ENCODE peak calls at places on chromosomes 7 and 10, in seven cellular contexts. One of them, this sample, is unnamed.

GRCh38 chr10:116211682-116212081 is 61.3 kb downstream of the GFRA1 start:
- DNase-seq in astrocyte of the cerebellum: peak; percentile 76
- DNase-seq in activated CD4-positive, alpha-beta T cell treated with anti-CD3 and anti-CD28 coated beads, Interleukin-2, amount 50 U/mL, for 1 hour: no peak
- DNase-seq in stimulated activated effector memory CD8-positive, alpha-beta T cell treated with anti-CD3 and anti-CD28 coated beads, Interleukin-12 subunit alpha, Interleukin-12 subunit beta, amount 100 ng/mL, for 72 hours: no peak
- DNase-seq in activated T-cell treated with anti-CD3 and anti-CD28 coated beads, Interleukin-2, amount 50 U/mL, for 24 hours: no peak
- DNase-seq in neural progenitor cell: no peak
- DNase-seq in stimulated activated CD4-positive, alpha-beta T cell treated with anti-CD3 and anti-CD28 coated beads, Interleukin-4, amount 100 ng/mL, for 1 hour: no peak
- DNase-seq in this sample: no peak

GRCh38 chr10:86317949-86318725 is 48.5 kb downstream of the GRID1 start:
- DNase-seq in astrocyte of the cerebellum: no peak
- DNase-seq in activated CD4-positive, alpha-beta T cell treated with anti-CD3 and anti-CD28 coated beads, Interleukin-2, amount 50 U/mL, for 1 hour: no peak
- DNase-seq in stimulated activated CD4-positive, alpha-beta T cell treated with anti-CD3 and anti-CD28 coated beads, Interleukin-4, amount 100 ng/mL, for 1 hour: no peak
- DNase-seq in stimulated activated effector memory CD8-positive, alpha-beta T cell treated with anti-CD3 and anti-CD28 coated beads, Interleukin-12 subunit alpha, Interleukin-12 subunit beta, amount 100 ng/mL, for 72 hours: no peak
- DNase-seq in activated T-cell treated with anti-CD3 and anti-CD28 coated beads, Interleukin-2, amount 50 U/mL, for 24 hours: no peak
- DNase-seq in neural progenitor cell: no peak
- DNase-seq in this sample: no peak

GRCh38 chr7:134865001-134865845 is 85.8 kb downstream of the CALD1 start:
- DNase-seq in stimulated activated CD4-positive, alpha-beta T cell treated with anti-CD3 and anti-CD28 coated beads, Interleukin-4, amount 100 ng/mL, for 1 hour: peak; percentile 9
- DNase-seq in neural progenitor cell: peak; percentile 20
- DNase-seq in astrocyte of the cerebellum: no peak
- DNase-seq in activated T-cell treated with anti-CD3 and anti-CD28 coated beads, Interleukin-2, amount 50 U/mL, for 24 hours: no peak
- DNase-seq in activated CD4-positive, alpha-beta T cell treated with anti-CD3 and anti-CD28 coated beads, Interleukin-2, amount 50 U/mL, for 1 hour: peak; percentile 17
- DNase-seq in stimulated activated effector memory CD8-positive, alpha-beta T cell treated with anti-CD3 and anti-CD28 coated beads, Interleukin-12 subunit alpha, Interleukin-12 subunit beta, amount 100 ng/mL, for 72 hours: no peak
- DNase-seq in this sample: no peak

GRCh38 chr10:103457896-103458583 is 660 bp downstream of the CALHM1 start:
- DNase-seq in stimulated activated CD4-positive, alpha-beta T cell treated with anti-CD3 and anti-CD28 coated beads, Interleukin-4, amount 100 ng/mL, for 1 hour: no peak
- DNase-seq in activated CD4-positive, alpha-beta T cell treated with anti-CD3 and anti-CD28 coated beads, Interleukin-2, amount 50 U/mL, for 1 hour: no peak
- DNase-seq in activated T-cell treated with anti-CD3 and anti-CD28 coated beads, Interleukin-2, amount 50 U/mL, for 24 hours: no peak
- DNase-seq in neural progenitor cell: no peak
- DNase-seq in astrocyte of the cerebellum: no peak
- DNase-seq in stimulated activated effector memory CD8-positive, alpha-beta T cell treated with anti-CD3 and anti-CD28 coated beads, Interleukin-12 subunit alpha, Interleukin-12 subunit beta, amount 100 ng/mL, for 72 hours: no peak
- DNase-seq in this sample: no peak

GRCh38 chr7:44291066-44291732 is 34.2 kb downstream of the CAMK2B start:
- DNase-seq in activated CD4-positive, alpha-beta T cell treated with anti-CD3 and anti-CD28 coated beads, Interleukin-2, amount 50 U/mL, for 1 hour: no peak
- DNase-seq in astrocyte of the cerebellum: no peak
- DNase-seq in activated T-cell treated with anti-CD3 and anti-CD28 coated beads, Interleukin-2, amount 50 U/mL, for 24 hours: peak; percentile 21
- DNase-seq in neural progenitor cell: no peak
- DNase-seq in stimulated activated CD4-positive, alpha-beta T cell treated with anti-CD3 and anti-CD28 coated beads, Interleukin-4, amount 100 ng/mL, for 1 hour: no peak
- DNase-seq in stimulated activated effector memory CD8-positive, alpha-beta T cell treated with anti-CD3 and anti-CD28 coated beads, Interleukin-12 subunit alpha, Interleukin-12 subunit beta, amount 100 ng/mL, for 72 hours: no peak
- DNase-seq in this sample: no peak

GRCh38 chr7:105838273-105839141 is 37.9 kb downstream of the ATXN7L1 start:
- DNase-seq in stimulated activated effector memory CD8-positive, alpha-beta T cell treated with anti-CD3 and anti-CD28 coated beads, Interleukin-12 subunit alpha, Interleukin-12 subunit beta, amount 100 ng/mL, for 72 hours: no peak
- DNase-seq in neural progenitor cell: no peak
- DNase-seq in activated T-cell treated with anti-CD3 and anti-CD28 coated beads, Interleukin-2, amount 50 U/mL, for 24 hours: no peak
- DNase-seq in activated CD4-positive, alpha-beta T cell treated with anti-CD3 and anti-CD28 coated beads, Interleukin-2, amount 50 U/mL, for 1 hour: no peak
- DNase-seq in stimulated activated CD4-positive, alpha-beta T cell treated with anti-CD3 and anti-CD28 coated beads, Interleukin-4, amount 100 ng/mL, for 1 hour: no peak
- DNase-seq in astrocyte of the cerebellum: peak; percentile 57
- DNase-seq in this sample: no peak

GRCh38 chr10:64093946-64094560 is 572.9 kb downstream of the REEP3 start:
- DNase-seq in activated T-cell treated with anti-CD3 and anti-CD28 coated beads, Interleukin-2, amount 50 U/mL, for 24 hours: no peak
- DNase-seq in activated CD4-positive, alpha-beta T cell treated with anti-CD3 and anti-CD28 coated beads, Interleukin-2, amount 50 U/mL, for 1 hour: no peak
- DNase-seq in astrocyte of the cerebellum: peak; percentile 9
- DNase-seq in neural progenitor cell: no peak
- DNase-seq in stimulated activated CD4-positive, alpha-beta T cell treated with anti-CD3 and anti-CD28 coated beads, Interleukin-4, amount 100 ng/mL, for 1 hour: no peak
- DNase-seq in stimulated activated effector memory CD8-positive, alpha-beta T cell treated with anti-CD3 and anti-CD28 coated beads, Interleukin-12 subunit alpha, Interleukin-12 subunit beta, amount 100 ng/mL, for 72 hours: no peak
- DNase-seq in this sample: no peak

GRCh38 chr10:8674230-8674629 is 619.7 kb downstream of the GATA3 start:
- DNase-seq in activated T-cell treated with anti-CD3 and anti-CD28 coated beads, Interleukin-2, amount 50 U/mL, for 24 hours: no peak
- DNase-seq in activated CD4-positive, alpha-beta T cell treated with anti-CD3 and anti-CD28 coated beads, Interleukin-2, amount 50 U/mL, for 1 hour: no peak
- DNase-seq in stimulated activated CD4-positive, alpha-beta T cell treated with anti-CD3 and anti-CD28 coated beads, Interleukin-4, amount 100 ng/mL, for 1 hour: no peak
- DNase-seq in astrocyte of the cerebellum: no peak
- DNase-seq in stimulated activated effector memory CD8-positive, alpha-beta T cell treated with anti-CD3 and anti-CD28 coated beads, Interleukin-12 subunit alpha, Interleukin-12 subunit beta, amount 100 ng/mL, for 72 hours: no peak
- DNase-seq in neural progenitor cell: no peak
- DNase-seq in this sample: no peak

GRCh38 chr10:49417311-49418052 is 21.6 kb upstream of the DRGX start:
- DNase-seq in neural progenitor cell: no peak
- DNase-seq in astrocyte of the cerebellum: no peak
- DNase-seq in activated CD4-positive, alpha-beta T cell treated with anti-CD3 and anti-CD28 coated beads, Interleukin-2, amount 50 U/mL, for 1 hour: no peak
- DNase-seq in stimulated activated effector memory CD8-positive, alpha-beta T cell treated with anti-CD3 and anti-CD28 coated beads, Interleukin-12 subunit alpha, Interleukin-12 subunit beta, amount 100 ng/mL, for 72 hours: no peak
- DNase-seq in activated T-cell treated with anti-CD3 and anti-CD28 coated beads, Interleukin-2, amount 50 U/mL, for 24 hours: no peak
- DNase-seq in stimulated activated CD4-positive, alpha-beta T cell treated with anti-CD3 and anti-CD28 coated beads, Interleukin-4, amount 100 ng/mL, for 1 hour: no peak
- DNase-seq in this sample: no peak

GRCh38 chr7:96612034-96612433 is 97.6 kb downstream of the SEM1 start:
- DNase-seq in activated CD4-positive, alpha-beta T cell treated with anti-CD3 and anti-CD28 coated beads, Interleukin-2, amount 50 U/mL, for 1 hour: no peak
- DNase-seq in activated T-cell treated with anti-CD3 and anti-CD28 coated beads, Interleukin-2, amount 50 U/mL, for 24 hours: no peak
- DNase-seq in stimulated activated effector memory CD8-positive, alpha-beta T cell treated with anti-CD3 and anti-CD28 coated beads, Interleukin-12 subunit alpha, Interleukin-12 subunit beta, amount 100 ng/mL, for 72 hours: no peak
- DNase-seq in stimulated activated CD4-positive, alpha-beta T cell treated with anti-CD3 and anti-CD28 coated beads, Interleukin-4, amount 100 ng/mL, for 1 hour: no peak
- DNase-seq in neural progenitor cell: no peak
- DNase-seq in astrocyte of the cerebellum: no peak
- DNase-seq in this sample: no peak

GRCh38 chr7:88546808-88547207 is 212.7 kb upstream of the ZNF804B start:
- DNase-seq in neural progenitor cell: peak; percentile 54
- DNase-seq in stimulated activated effector memory CD8-positive, alpha-beta T cell treated with anti-CD3 and anti-CD28 coated beads, Interleukin-12 subunit alpha, Interleukin-12 subunit beta, amount 100 ng/mL, for 72 hours: no peak
- DNase-seq in activated CD4-positive, alpha-beta T cell treated with anti-CD3 and anti-CD28 coated beads, Interleukin-2, amount 50 U/mL, for 1 hour: no peak
- DNase-seq in activated T-cell treated with anti-CD3 and anti-CD28 coated beads, Interleukin-2, amount 50 U/mL, for 24 hours: no peak
- DNase-seq in stimulated activated CD4-positive, alpha-beta T cell treated with anti-CD3 and anti-CD28 coated beads, Interleukin-4, amount 100 ng/mL, for 1 hour: no peak
- DNase-seq in astrocyte of the cerebellum: peak; percentile 1
- DNase-seq in this sample: peak; percentile 12

GRCh38 chr7:75623390-75624133 is 115.2 kb downstream of the HIP1 start:
- DNase-seq in stimulated activated CD4-positive, alpha-beta T cell treated with anti-CD3 and anti-CD28 coated beads, Interleukin-4, amount 100 ng/mL, for 1 hour: no peak
- DNase-seq in stimulated activated effector memory CD8-positive, alpha-beta T cell treated with anti-CD3 and anti-CD28 coated beads, Interleukin-12 subunit alpha, Interleukin-12 subunit beta, amount 100 ng/mL, for 72 hours: no peak
- DNase-seq in neural progenitor cell: no peak
- DNase-seq in astrocyte of the cerebellum: no peak
- DNase-seq in activated CD4-positive, alpha-beta T cell treated with anti-CD3 and anti-CD28 coated beads, Interleukin-2, amount 50 U/mL, for 1 hour: no peak
- DNase-seq in activated T-cell treated with anti-CD3 and anti-CD28 coated beads, Interleukin-2, amount 50 U/mL, for 24 hours: no peak
- DNase-seq in this sample: no peak

GRCh38 chr7:103704701-103705100 is 258.7 kb upstream of the SLC26A5 start:
- DNase-seq in astrocyte of the cerebellum: no peak
- DNase-seq in neural progenitor cell: no peak
- DNase-seq in activated CD4-positive, alpha-beta T cell treated with anti-CD3 and anti-CD28 coated beads, Interleukin-2, amount 50 U/mL, for 1 hour: no peak
- DNase-seq in stimulated activated effector memory CD8-positive, alpha-beta T cell treated with anti-CD3 and anti-CD28 coated beads, Interleukin-12 subunit alpha, Interleukin-12 subunit beta, amount 100 ng/mL, for 72 hours: no peak
- DNase-seq in stimulated activated CD4-positive, alpha-beta T cell treated with anti-CD3 and anti-CD28 coated beads, Interleukin-4, amount 100 ng/mL, for 1 hour: no peak
- DNase-seq in activated T-cell treated with anti-CD3 and anti-CD28 coated beads, Interleukin-2, amount 50 U/mL, for 24 hours: no peak
- DNase-seq in this sample: no peak

GRCh38 chr10:60848126-60848525 is 69.8 kb downstream of the CDK1 start:
- DNase-seq in stimulated activated CD4-positive, alpha-beta T cell treated with anti-CD3 and anti-CD28 coated beads, Interleukin-4, amount 100 ng/mL, for 1 hour: no peak
- DNase-seq in activated T-cell treated with anti-CD3 and anti-CD28 coated beads, Interleukin-2, amount 50 U/mL, for 24 hours: no peak
- DNase-seq in neural progenitor cell: no peak
- DNase-seq in stimulated activated effector memory CD8-positive, alpha-beta T cell treated with anti-CD3 and anti-CD28 coated beads, Interleukin-12 subunit alpha, Interleukin-12 subunit beta, amount 100 ng/mL, for 72 hours: no peak
- DNase-seq in astrocyte of the cerebellum: no peak
- DNase-seq in activated CD4-positive, alpha-beta T cell treated with anti-CD3 and anti-CD28 coated beads, Interleukin-2, amount 50 U/mL, for 1 hour: no peak
- DNase-seq in this sample: no peak

GRCh38 chr10:31928531-31929259 is at the start of gene ARHGAP12:
- DNase-seq in stimulated activated CD4-positive, alpha-beta T cell treated with anti-CD3 and anti-CD28 coated beads, Interleukin-4, amount 100 ng/mL, for 1 hour: peak; percentile 88
- DNase-seq in activated CD4-positive, alpha-beta T cell treated with anti-CD3 and anti-CD28 coated beads, Interleukin-2, amount 50 U/mL, for 1 hour: peak; percentile 81
- DNase-seq in stimulated activated effector memory CD8-positive, alpha-beta T cell treated with anti-CD3 and anti-CD28 coated beads, Interleukin-12 subunit alpha, Interleukin-12 subunit beta, amount 100 ng/mL, for 72 hours: peak; percentile 74
- DNase-seq in activated T-cell treated with anti-CD3 and anti-CD28 coated beads, Interleukin-2, amount 50 U/mL, for 24 hours: peak; percentile 93
- DNase-seq in astrocyte of the cerebellum: peak; percentile 44
- DNase-seq in neural progenitor cell: peak; percentile 95
- DNase-seq in this sample: no peak

GRCh38 chr10:95530561-95530960 is 30.6 kb downstream of the SORBS1 start:
- DNase-seq in astrocyte of the cerebellum: no peak
- DNase-seq in activated CD4-positive, alpha-beta T cell treated with anti-CD3 and anti-CD28 coated beads, Interleukin-2, amount 50 U/mL, for 1 hour: no peak
- DNase-seq in activated T-cell treated with anti-CD3 and anti-CD28 coated beads, Interleukin-2, amount 50 U/mL, for 24 hours: no peak
- DNase-seq in stimulated activated CD4-positive, alpha-beta T cell treated with anti-CD3 and anti-CD28 coated beads, Interleukin-4, amount 100 ng/mL, for 1 hour: no peak
- DNase-seq in stimulated activated effector memory CD8-positive, alpha-beta T cell treated with anti-CD3 and anti-CD28 coated beads, Interleukin-12 subunit alpha, Interleukin-12 subunit beta, amount 100 ng/mL, for 72 hours: no peak
- DNase-seq in neural progenitor cell: no peak
- DNase-seq in this sample: no peak

GRCh38 chr10:131179386-131179785 is 132.1 kb downstream of the TCERG1L start:
- DNase-seq in activated CD4-positive, alpha-beta T cell treated with anti-CD3 and anti-CD28 coated beads, Interleukin-2, amount 50 U/mL, for 1 hour: no peak
- DNase-seq in stimulated activated effector memory CD8-positive, alpha-beta T cell treated with anti-CD3 and anti-CD28 coated beads, Interleukin-12 subunit alpha, Interleukin-12 subunit beta, amount 100 ng/mL, for 72 hours: no peak
- DNase-seq in astrocyte of the cerebellum: no peak
- DNase-seq in neural progenitor cell: peak; percentile 23
- DNase-seq in stimulated activated CD4-positive, alpha-beta T cell treated with anti-CD3 and anti-CD28 coated beads, Interleukin-4, amount 100 ng/mL, for 1 hour: no peak
- DNase-seq in activated T-cell treated with anti-CD3 and anti-CD28 coated beads, Interleukin-2, amount 50 U/mL, for 24 hours: no peak
- DNase-seq in this sample: no peak

GRCh38 chr7:25820432-25821040 is 331.5 kb upstream of the NFE2L3 start:
- DNase-seq in astrocyte of the cerebellum: no peak
- DNase-seq in activated T-cell treated with anti-CD3 and anti-CD28 coated beads, Interleukin-2, amount 50 U/mL, for 24 hours: no peak
- DNase-seq in activated CD4-positive, alpha-beta T cell treated with anti-CD3 and anti-CD28 coated beads, Interleukin-2, amount 50 U/mL, for 1 hour: no peak
- DNase-seq in stimulated activated effector memory CD8-positive, alpha-beta T cell treated with anti-CD3 and anti-CD28 coated beads, Interleukin-12 subunit alpha, Interleukin-12 subunit beta, amount 100 ng/mL, for 72 hours: no peak
- DNase-seq in stimulated activated CD4-positive, alpha-beta T cell treated with anti-CD3 and anti-CD28 coated beads, Interleukin-4, amount 100 ng/mL, for 1 hour: no peak
- DNase-seq in neural progenitor cell: peak; percentile 44
- DNase-seq in this sample: no peak

GRCh38 chr10:3757638-3758490 is 27.1 kb downstream of the KLF6 start:
- DNase-seq in neural progenitor cell: no peak
- DNase-seq in stimulated activated effector memory CD8-positive, alpha-beta T cell treated with anti-CD3 and anti-CD28 coated beads, Interleukin-12 subunit alpha, Interleukin-12 subunit beta, amount 100 ng/mL, for 72 hours: no peak
- DNase-seq in activated CD4-positive, alpha-beta T cell treated with anti-CD3 and anti-CD28 coated beads, Interleukin-2, amount 50 U/mL, for 1 hour: peak; percentile 60
- DNase-seq in astrocyte of the cerebellum: no peak
- DNase-seq in stimulated activated CD4-positive, alpha-beta T cell treated with anti-CD3 and anti-CD28 coated beads, Interleukin-4, amount 100 ng/mL, for 1 hour: peak; percentile 64
- DNase-seq in activated T-cell treated with anti-CD3 and anti-CD28 coated beads, Interleukin-2, amount 50 U/mL, for 24 hours: peak; percentile 71
- DNase-seq in this sample: no peak

GRCh38 chr7:74012842-74013249 is 15.1 kb upstream of the ELN start:
- DNase-seq in astrocyte of the cerebellum: no peak
- DNase-seq in activated CD4-positive, alpha-beta T cell treated with anti-CD3 and anti-CD28 coated beads, Interleukin-2, amount 50 U/mL, for 1 hour: no peak
- DNase-seq in activated T-cell treated with anti-CD3 and anti-CD28 coated beads, Interleukin-2, amount 50 U/mL, for 24 hours: no peak
- DNase-seq in stimulated activated CD4-positive, alpha-beta T cell treated with anti-CD3 and anti-CD28 coated beads, Interleukin-4, amount 100 ng/mL, for 1 hour: no peak
- DNase-seq in stimulated activated effector memory CD8-positive, alpha-beta T cell treated with anti-CD3 and anti-CD28 coated beads, Interleukin-12 subunit alpha, Interleukin-12 subunit beta, amount 100 ng/mL, for 72 hours: no peak
- DNase-seq in neural progenitor cell: no peak
- DNase-seq in this sample: peak; percentile 92

GRCh38 chr10:70379581-70380176 is 2.7 kb downstream of the LRRC20 start:
- DNase-seq in stimulated activated effector memory CD8-positive, alpha-beta T cell treated with anti-CD3 and anti-CD28 coated beads, Interleukin-12 subunit alpha, Interleukin-12 subunit beta, amount 100 ng/mL, for 72 hours: no peak
- DNase-seq in activated T-cell treated with anti-CD3 and anti-CD28 coated beads, Interleukin-2, amount 50 U/mL, for 24 hours: no peak
- DNase-seq in neural progenitor cell: peak; percentile 48
- DNase-seq in stimulated activated CD4-positive, alpha-beta T cell treated with anti-CD3 and anti-CD28 coated beads, Interleukin-4, amount 100 ng/mL, for 1 hour: no peak
- DNase-seq in activated CD4-positive, alpha-beta T cell treated with anti-CD3 and anti-CD28 coated beads, Interleukin-2, amount 50 U/mL, for 1 hour: no peak
- DNase-seq in astrocyte of the cerebellum: no peak
- DNase-seq in this sample: no peak

GRCh38 chr7:29647020-29647654 is 83.5 kb downstream of the PRR15 start:
- DNase-seq in activated T-cell treated with anti-CD3 and anti-CD28 coated beads, Interleukin-2, amount 50 U/mL, for 24 hours: no peak
- DNase-seq in stimulated activated CD4-positive, alpha-beta T cell treated with anti-CD3 and anti-CD28 coated beads, Interleukin-4, amount 100 ng/mL, for 1 hour: no peak
- DNase-seq in activated CD4-positive, alpha-beta T cell treated with anti-CD3 and anti-CD28 coated beads, Interleukin-2, amount 50 U/mL, for 1 hour: no peak
- DNase-seq in astrocyte of the cerebellum: no peak
- DNase-seq in neural progenitor cell: no peak
- DNase-seq in stimulated activated effector memory CD8-positive, alpha-beta T cell treated with anti-CD3 and anti-CD28 coated beads, Interleukin-12 subunit alpha, Interleukin-12 subunit beta, amount 100 ng/mL, for 72 hours: no peak
- DNase-seq in this sample: no peak

This sample was measured in H54.